ENCODE peak calls at places on chromosomes 5 and 9, in ten cellular contexts. E is transverse colon, X is IMR-90, G is HCT116, S is lower leg skin, Z is GM12891, V is adrenal gland, F is spleen, Y is K562, T is HepG2. N is an unnamed sample.

GRCh38 chr5:21711854-21712752 is 1141.0 kb downstream of the CDH12 start:
- DNase-seq in V (no peak), E (no peak), X (peak), T (no peak), S (no peak), Z (no peak), F (no peak), G (no peak), Y (no peak), N (no peak)

GRCh38 chr9:103037508-103038477 is 42.7 kb downstream of the CYLC2 start:
- DNase-seq in S (no peak), Y (no peak), V (no peak), F (peak), T (no peak), Z (no peak), X (no peak), G (no peak), E (no peak), N (peak)

GRCh38 chr9:111839981-111840380 is 45.2 kb upstream of the SHOC1 start:
- DNase-seq in E (no peak), S (no peak), F (no peak), G (no peak), T (no peak), Z (no peak), V (no peak), X (peak), Y (no peak), N (no peak)

GRCh38 chr5:8628521-8628920 is 759.6 kb downstream of the MTRR start:
- DNase-seq in X (no peak), S (no peak), V (no peak), E (no peak), F (no peak), G (no peak), Z (no peak), T (no peak), Y (no peak), N (no peak)

GRCh38 chr9:135480071-135480941 is 724 bp downstream of the PPP1R26 start:
- DNase-seq in Z (no peak), V (no peak), X (peak), Y (peak), E (peak), F (peak), G (no peak), S (no peak), T (peak), N (peak)

GRCh38 chr5:113435571-113435970 is 782 bp upstream of the TSSK1B start:
- DNase-seq in F (no peak), Z (no peak), S (no peak), E (no peak), T (no peak), Y (no peak), X (no peak), V (no peak), G (no peak), N (no peak)

GRCh38 chr5:132221781-132222648 is 5.6 kb downstream of the P4HA2 start:
- DNase-seq in E (peak), F (peak), Z (no peak), Y (no peak), S (no peak), V (no peak), G (no peak), T (no peak), X (peak), N (no peak)

GRCh38 chr5:178248750-178249149 is 16.1 kb upstream of the PHYKPL start:
- DNase-seq in S (no peak), F (no peak), Z (no peak), X (no peak), E (no peak), T (no peak), G (no peak), V (no peak), Y (no peak), N (no peak)

GRCh38 chr9:85404911-85405580 is 336.7 kb downstream of the AGTPBP1 start:
- DNase-seq in S (no peak), E (no peak), G (no peak), V (no peak), T (no peak), X (no peak), Z (no peak), F (no peak), Y (no peak), N (no peak)

GRCh38 chr5:151577566-151577965 is 13.6 kb downstream of the FAT2 start:
- DNase-seq in F (no peak), V (no peak), Z (no peak), X (no peak), E (no peak), G (no peak), S (no peak), Y (no peak), T (no peak), N (no peak)

GRCh38 chr5:151572657-151573368 is 18.3 kb downstream of the FAT2 start:
- DNase-seq in Y (no peak), X (no peak), Z (no peak), S (peak), V (no peak), G (no peak), F (no peak), E (no peak), T (no peak), N (no peak)

GRCh38 chr5:151578326-151579025 is 12.7 kb downstream of the FAT2 start:
- DNase-seq in S (no peak), Z (no peak), G (no peak), T (no peak), V (no peak), F (no peak), Y (no peak), E (no peak), X (no peak), N (no peak)

GRCh38 chr5:151571270-151572173 is 19.6 kb downstream of the FAT2 start:
- DNase-seq in Z (no peak), V (no peak), E (no peak), G (no peak), S (no peak), Y (no peak), F (no peak), X (no peak), T (no peak), N (no peak)

GRCh38 chr5:151574597-151574996 is 16.5 kb downstream of the FAT2 start:
- DNase-seq in G (no peak), F (no peak), Y (no peak), Z (no peak), T (no peak), X (no peak), E (no peak), V (no peak), S (no peak), N (no peak)
- TF ChIP-seq POLR2A in G (no peak), F (no peak), Y (no peak), Z (no peak), T (no peak), X (no peak), E (no peak), V (no peak), S (no peak), N (no peak)

DNA sequence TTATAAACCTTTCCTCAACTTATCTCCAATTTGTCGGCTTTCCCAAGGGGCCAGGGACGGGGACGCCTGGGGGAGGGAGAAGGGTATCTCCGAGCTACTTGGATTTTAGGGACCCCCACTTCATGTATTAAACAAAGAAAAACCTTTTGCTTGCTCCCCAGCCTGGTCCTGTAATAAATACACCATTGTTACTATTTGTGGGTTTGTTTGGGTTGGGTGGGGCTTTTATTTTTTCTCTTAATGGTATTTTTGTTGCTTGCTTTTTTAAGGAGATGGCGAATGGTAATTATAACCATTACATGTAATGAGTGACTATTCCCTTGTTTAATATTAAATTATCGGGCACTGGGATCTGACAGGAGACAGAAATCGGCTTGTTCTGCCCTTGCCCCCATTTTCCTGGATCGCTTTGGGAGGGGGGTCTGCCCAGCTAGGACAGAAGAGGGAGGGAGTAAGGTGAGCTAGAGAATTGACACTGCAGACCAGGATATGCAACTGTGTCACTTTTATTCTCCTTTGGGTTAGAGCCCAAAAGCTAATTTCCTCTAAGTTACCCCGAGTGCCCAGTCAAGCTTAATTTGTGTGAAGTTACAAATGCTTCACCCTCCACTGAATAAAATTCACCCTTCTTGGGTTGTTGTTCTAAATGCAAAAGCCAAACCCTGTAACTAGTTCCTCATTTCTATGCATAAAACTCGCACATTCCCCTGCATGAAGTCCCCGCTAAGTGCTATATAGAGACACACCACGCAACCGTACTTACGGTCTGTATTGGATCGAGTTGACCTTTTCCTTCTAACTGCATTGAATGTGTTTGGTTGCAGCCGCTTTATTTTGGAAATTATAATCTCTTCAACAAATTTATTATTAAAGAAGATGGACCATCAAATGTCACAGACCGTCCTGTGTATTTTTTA is 1.6 kb upstream of the ZNF608 start:
- DNase-seq in V (no peak), Z (no peak), E (no peak), X (peak), T (no peak), S (no peak), Y (no peak), G (no peak), F (no peak), N (no peak)
- TF ChIP-seq POLR2A in V (no peak), Z (no peak), E (peak), X (no peak), T (no peak), S (no peak), Y (no peak), G (no peak), F (no peak), N (no peak)

GRCh38 chr5:173891367-173891766 is 3.2 kb downstream of the CPEB4 start:
- DNase-seq in F (no peak), S (no peak), T (no peak), Y (no peak), Z (no peak), G (no peak), X (no peak), E (no peak), V (no peak), N (no peak)

GRCh38 chr5:173888473-173889135 is 455 bp downstream of the CPEB4 start:
- DNase-seq in F (peak), T (no peak), Y (peak), G (no peak), V (no peak), Z (no peak), E (peak), S (no peak), X (peak), N (no peak)

GRCh38 chr5:173893192-173893561 is 5.0 kb downstream of the CPEB4 start:
- DNase-seq in Z (no peak), E (no peak), G (no peak), V (no peak), X (no peak), F (no peak), S (no peak), T (no peak), Y (no peak), N (no peak)

GRCh38 chr5:173887610-173888472 is at the start of gene CPEB4:
- DNase-seq in G (peak), Y (peak), E (peak), V (peak), T (peak), F (peak), X (peak), S (peak), Z (peak), N (peak)

GRCh38 chr5:173890195-173890951 is 2.2 kb downstream of the CPEB4 start:
- DNase-seq in G (no peak), E (no peak), V (peak), T (no peak), F (no peak), Z (no peak), Y (peak), X (peak), S (no peak), N (no peak)
- TF ChIP-seq POLR2A in G (no peak), E (no peak), V (peak), T (peak), F (no peak), Z (no peak), Y (no peak), X (no peak), S (no peak), N (no peak)

DNA sequence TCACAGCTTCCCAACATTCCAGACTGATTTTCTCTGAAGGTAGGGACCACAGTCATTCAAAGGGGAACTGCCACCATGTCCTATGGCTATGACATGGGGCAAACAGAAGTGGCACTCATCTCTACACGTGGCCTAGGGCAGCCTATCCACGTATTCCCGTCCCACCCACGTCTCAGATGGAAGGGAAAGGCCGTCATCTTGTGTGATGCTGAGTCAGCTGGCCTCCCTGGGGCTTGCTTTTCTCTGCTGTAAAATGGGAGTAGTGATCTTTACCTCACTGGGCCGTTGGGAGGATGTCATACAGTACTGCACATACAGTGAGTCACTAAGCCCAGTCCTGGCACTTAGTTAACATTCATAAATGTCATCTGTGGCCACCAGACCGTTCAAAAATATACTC is 72.3 kb downstream of the RAPGEF1 start:
- DNase-seq in S (no peak), E (no peak), G (no peak), V (no peak), Y (no peak), Z (no peak), F (no peak), X (no peak), T (no peak), N (no peak)
- TF ChIP-seq POLR2A in S (no peak), E (no peak), G (no peak), V (no peak), Y (no peak), Z (no peak), F (no peak), X (no peak), T (no peak), N (no peak)

DNA sequence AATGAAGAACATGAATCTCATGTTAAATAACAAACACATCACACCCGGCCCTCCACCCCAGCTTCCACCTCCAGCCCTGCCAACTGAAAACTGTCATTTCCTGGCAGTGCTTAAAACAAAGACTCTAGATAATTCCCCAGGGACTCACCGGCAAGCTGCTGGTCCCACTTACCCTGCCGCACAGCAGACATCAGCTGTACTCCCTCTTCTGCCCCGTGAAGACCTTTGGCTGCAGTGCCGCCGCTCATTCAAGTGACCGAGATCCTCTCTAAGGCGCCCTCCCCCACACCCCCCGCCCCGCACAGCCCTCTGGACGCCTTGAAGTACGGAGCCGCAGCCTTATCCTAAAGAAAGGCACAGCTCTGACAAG is 503 bp downstream of the GLRX start:
- DNase-seq in X (peak), F (peak), T (no peak), G (no peak), V (peak), S (no peak), E (peak), Y (peak), Z (no peak), N (no peak)
- TF ChIP-seq POLR2A in X (no peak), F (no peak), T (no peak), G (no peak), V (no peak), S (no peak), E (no peak), Y (no peak), Z (no peak), N (no peak)

DNA sequence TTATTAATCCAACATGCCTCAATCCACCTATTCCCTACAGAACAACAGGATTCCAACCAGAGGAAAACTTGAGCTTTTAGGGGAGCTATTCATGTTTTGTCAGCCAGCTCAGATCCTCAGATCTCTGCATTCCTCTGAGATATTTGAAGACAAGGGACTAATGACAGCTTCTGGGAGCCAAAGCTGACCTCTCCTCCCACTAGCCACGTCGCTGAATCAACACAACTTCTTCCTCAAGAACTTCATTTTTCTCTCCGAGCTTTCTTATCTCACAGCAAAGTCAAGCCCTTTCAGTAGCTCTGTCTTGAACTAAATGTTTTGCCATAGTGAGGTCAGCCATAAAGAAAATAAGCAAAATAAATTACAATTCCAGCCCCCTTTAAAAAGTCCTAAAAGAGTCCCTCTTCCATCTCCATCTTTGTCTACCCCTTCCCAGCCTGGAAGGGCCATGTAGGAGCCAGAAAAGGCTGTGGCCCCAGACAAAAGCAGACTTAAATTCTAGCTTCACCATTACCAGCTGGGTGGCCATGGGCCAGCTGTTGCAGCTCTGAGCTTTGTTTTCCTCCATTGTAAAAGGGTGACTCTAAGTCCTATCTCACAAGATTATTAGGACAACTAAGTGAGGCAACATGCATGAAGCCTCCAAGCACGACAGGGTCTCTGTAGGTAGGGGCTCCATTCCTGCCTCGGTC is 65.0 kb downstream of the HSD17B3 start:
- DNase-seq in F (no peak), V (no peak), E (no peak), S (no peak), Z (no peak), T (no peak), X (no peak), Y (no peak), G (no peak), N (no peak)
- TF ChIP-seq POLR2A in F (no peak), V (no peak), E (no peak), S (no peak), Z (no peak), T (no peak), X (no peak), Y (no peak), G (no peak), N (no peak)

N was measured in H54.